ENCODE peak calls at places on chromosomes 11 and 22, in eight cellular contexts. Y is Panc1; H is HTR-8/SVneo; O is ecto neural progenitor cell; G is HepG2; M is stimulated activated CD8-positive, alpha-beta memory T cell treated with anti-CD3 and anti-CD28 coated beads, Interleukin-15, amount 100 ng/mL, for 1 hour; V is NCI-H2029; E is vagina. R is an unnamed sample.
A peak's percentile ranks its signal among the peaks of the same experiment; 100 is the strongest.

GRCh38 chr22:50532824-50533344 is 3.1 kb upstream of the TYMP start:
- DNase-seq in Y (no peak), H (no peak), O (no peak), G (no peak), M (no peak), V (no peak), E (no peak), R (no peak)

GRCh38 chr22:29617922-29618629 is 14.6 kb downstream of the NF2 start:
- DNase-seq in Y (no peak), H (peak; percentile 39), O (no peak), G (no peak), M (no peak), V (no peak), E (no peak), R (no peak)

GRCh38 chr22:22691055-22691454 is 46.6 kb downstream of the GGTLC2 start:
- DNase-seq in Y (no peak), H (no peak), O (no peak), G (no peak), M (no peak), V (no peak), E (no peak), R (no peak)

GRCh38 chr11:46248270-46249102 is 29.0 kb upstream of the CREB3L1 start:
- DNase-seq in Y (no peak), H (peak; percentile 87), O (no peak), G (peak; percentile 33), M (no peak), V (no peak), E (peak; percentile 61), R (no peak)

GRCh38 chr11:13333456-13333957 is 55.9 kb downstream of the BMAL1 start:
- DNase-seq in Y (no peak), H (no peak), O (no peak), G (peak; percentile 18), M (no peak), V (no peak), E (no peak), R (no peak)

GRCh38 chr11:109000531-109000930 is 335.7 kb downstream of the DDX10 start:
- DNase-seq in Y (no peak), H (no peak), O (no peak), G (no peak), M (no peak), V (peak; percentile 76), E (no peak), R (peak; percentile 4)

GRCh38 chr22:40000171-40000570 is 5.4 kb downstream of the FAM83F start:
- DNase-seq in Y (no peak), H (no peak), O (no peak), G (no peak), M (no peak), V (no peak), E (no peak), R (no peak)

GRCh38 chr11:93623179-93623578 is 38.3 kb upstream of the CEP295 start:
- DNase-seq in Y (no peak), H (no peak), O (peak; percentile 73), G (no peak), M (no peak), V (no peak), E (no peak), R (no peak)

GRCh38 chr11:17599460-17599925 is 52.4 kb downstream of the OTOG start:
- DNase-seq in Y (no peak), H (no peak), O (peak; percentile 44), G (no peak), M (no peak), V (no peak), E (no peak), R (no peak)

GRCh38 chr22:19849800-19850481 is 4.7 kb downstream of the GNB1L start:
- DNase-seq in Y (no peak), H (no peak), O (no peak), G (no peak), M (no peak), V (no peak), E (peak; percentile 95), R (no peak)

GRCh38 chr22:40203568-40203967 is 25.8 kb downstream of the TNRC6B start:
- DNase-seq in Y (no peak), H (no peak), O (no peak), G (no peak), M (no peak), V (peak; percentile 61), E (no peak), R (no peak)

GRCh38 chr11:126544311-126545056 is 189.0 kb downstream of the ST3GAL4 start:
- DNase-seq in Y (no peak), H (peak; percentile 28), O (peak; percentile 78), G (no peak), M (no peak), V (no peak), E (no peak), R (peak; percentile 23)

GRCh38 chr22:23859201-23859600 is 1.5 kb downstream of the SLC2A11 start:
- DNase-seq in Y (no peak), H (no peak), O (no peak), G (no peak), M (no peak), V (no peak), E (no peak), R (no peak)

GRCh38 chr11:123137496-123138270 is 57.4 kb downstream of the CLMP start:
- DNase-seq in Y (no peak), H (no peak), O (peak; percentile 81), G (no peak), M (no peak), V (no peak), E (no peak), R (no peak)

GRCh38 chr11:2099523-2100316 is 39.5 kb downstream of the IGF2 start:
- DNase-seq in Y (no peak), H (no peak), O (no peak), G (no peak), M (no peak), V (peak; percentile 74), E (no peak), R (no peak)

R was measured in NCI-H510A.